ENCODE peak calls at places on chromosomes 12 and 14, in six cellular contexts. One of them, this sample, is unnamed.

GRCh38 chr12:67483871-67484554 is 164.5 kb upstream of the DYRK2 start:
- DNase-seq in stimulated activated CD4-positive, alpha-beta T cell treated with anti-CD3 and anti-CD28 coated beads, Interleukin-1b, Interleukin-23, amount 100 ng/mL, for 1 hour: no peak
- DNase-seq in ureter: peak
- DNase-seq in neuronal stem cell: no peak
- DNase-seq in effector memory CD8-positive, alpha-beta T cell: no peak
- DNase-seq in hypothalamus: no peak
- DNase-seq in this sample: no peak

GRCh38 chr12:104695453-104696148 is 238.9 kb downstream of the CHST11 start:
- DNase-seq in effector memory CD8-positive, alpha-beta T cell: peak
- DNase-seq in neuronal stem cell: no peak
- DNase-seq in ureter: no peak
- DNase-seq in hypothalamus: no peak
- DNase-seq in stimulated activated CD4-positive, alpha-beta T cell treated with anti-CD3 and anti-CD28 coated beads, Interleukin-1b, Interleukin-23, amount 100 ng/mL, for 1 hour: no peak
- DNase-seq in this sample: no peak

GRCh38 chr12:124705545-124706138 is 138.2 kb upstream of the NCOR2 start:
- DNase-seq in effector memory CD8-positive, alpha-beta T cell: no peak
- DNase-seq in hypothalamus: no peak
- DNase-seq in neuronal stem cell: no peak
- DNase-seq in ureter: no peak
- DNase-seq in stimulated activated CD4-positive, alpha-beta T cell treated with anti-CD3 and anti-CD28 coated beads, Interleukin-1b, Interleukin-23, amount 100 ng/mL, for 1 hour: no peak
- DNase-seq in this sample: no peak

GRCh38 chr12:10018390-10018789 is 8.0 kb downstream of the CLEC12B start:
- DNase-seq in hypothalamus: no peak
- DNase-seq in ureter: no peak
- DNase-seq in effector memory CD8-positive, alpha-beta T cell: no peak
- DNase-seq in stimulated activated CD4-positive, alpha-beta T cell treated with anti-CD3 and anti-CD28 coated beads, Interleukin-1b, Interleukin-23, amount 100 ng/mL, for 1 hour: no peak
- DNase-seq in neuronal stem cell: no peak
- DNase-seq in this sample: no peak

GRCh38 chr12:106345739-106346138 is 11.8 kb upstream of the POLR3B start:
- DNase-seq in ureter: no peak
- DNase-seq in hypothalamus: peak
- DNase-seq in stimulated activated CD4-positive, alpha-beta T cell treated with anti-CD3 and anti-CD28 coated beads, Interleukin-1b, Interleukin-23, amount 100 ng/mL, for 1 hour: no peak
- DNase-seq in effector memory CD8-positive, alpha-beta T cell: no peak
- DNase-seq in neuronal stem cell: peak
- DNase-seq in this sample: peak

GRCh38 chr12:58341791-58342190 is 400.4 kb downstream of the ATP23 start:
- DNase-seq in hypothalamus: no peak
- DNase-seq in neuronal stem cell: no peak
- DNase-seq in ureter: no peak
- DNase-seq in effector memory CD8-positive, alpha-beta T cell: no peak
- DNase-seq in stimulated activated CD4-positive, alpha-beta T cell treated with anti-CD3 and anti-CD28 coated beads, Interleukin-1b, Interleukin-23, amount 100 ng/mL, for 1 hour: no peak
- DNase-seq in this sample: no peak

GRCh38 chr12:53045646-53046045 is 4.2 kb upstream of the TNS2 start:
- DNase-seq in stimulated activated CD4-positive, alpha-beta T cell treated with anti-CD3 and anti-CD28 coated beads, Interleukin-1b, Interleukin-23, amount 100 ng/mL, for 1 hour: no peak
- DNase-seq in neuronal stem cell: no peak
- DNase-seq in hypothalamus: no peak
- DNase-seq in effector memory CD8-positive, alpha-beta T cell: no peak
- DNase-seq in ureter: peak
- DNase-seq in this sample: no peak

GRCh38 chr12:69476276-69477017 is 6.3 kb downstream of the FRS2 start:
- DNase-seq in neuronal stem cell: no peak
- DNase-seq in stimulated activated CD4-positive, alpha-beta T cell treated with anti-CD3 and anti-CD28 coated beads, Interleukin-1b, Interleukin-23, amount 100 ng/mL, for 1 hour: no peak
- DNase-seq in hypothalamus: no peak
- DNase-seq in ureter: no peak
- DNase-seq in effector memory CD8-positive, alpha-beta T cell: no peak
- DNase-seq in this sample: no peak

GRCh38 chr12:92146865-92147264 is 1.2 kb upstream of the BTG1 start:
- DNase-seq in stimulated activated CD4-positive, alpha-beta T cell treated with anti-CD3 and anti-CD28 coated beads, Interleukin-1b, Interleukin-23, amount 100 ng/mL, for 1 hour: no peak
- DNase-seq in ureter: no peak
- DNase-seq in effector memory CD8-positive, alpha-beta T cell: no peak
- DNase-seq in neuronal stem cell: no peak
- DNase-seq in hypothalamus: no peak
- DNase-seq in this sample: no peak

GRCh38 chr12:99334737-99335136 is 312.8 kb upstream of the GARIN6 start:
- DNase-seq in neuronal stem cell: no peak
- DNase-seq in ureter: no peak
- DNase-seq in effector memory CD8-positive, alpha-beta T cell: no peak
- DNase-seq in hypothalamus: no peak
- DNase-seq in stimulated activated CD4-positive, alpha-beta T cell treated with anti-CD3 and anti-CD28 coated beads, Interleukin-1b, Interleukin-23, amount 100 ng/mL, for 1 hour: no peak
- DNase-seq in this sample: no peak

GRCh38 chr12:132610051-132610759 is at the start of gene LRCOL1:
- DNase-seq in neuronal stem cell: no peak
- DNase-seq in stimulated activated CD4-positive, alpha-beta T cell treated with anti-CD3 and anti-CD28 coated beads, Interleukin-1b, Interleukin-23, amount 100 ng/mL, for 1 hour: no peak
- DNase-seq in hypothalamus: peak
- DNase-seq in effector memory CD8-positive, alpha-beta T cell: no peak
- DNase-seq in ureter: no peak
- DNase-seq in this sample: no peak

GRCh38 chr12:102992720-102993119 is 35.2 kb downstream of the ASCL1 start:
- DNase-seq in ureter: no peak
- DNase-seq in effector memory CD8-positive, alpha-beta T cell: no peak
- DNase-seq in stimulated activated CD4-positive, alpha-beta T cell treated with anti-CD3 and anti-CD28 coated beads, Interleukin-1b, Interleukin-23, amount 100 ng/mL, for 1 hour: no peak
- DNase-seq in neuronal stem cell: no peak
- DNase-seq in hypothalamus: no peak
- DNase-seq in this sample: no peak

GRCh38 chr12:131985145-131985875 is 35.6 kb downstream of the EP400 start:
- DNase-seq in neuronal stem cell: no peak
- DNase-seq in hypothalamus: no peak
- DNase-seq in stimulated activated CD4-positive, alpha-beta T cell treated with anti-CD3 and anti-CD28 coated beads, Interleukin-1b, Interleukin-23, amount 100 ng/mL, for 1 hour: no peak
- DNase-seq in ureter: no peak
- DNase-seq in effector memory CD8-positive, alpha-beta T cell: no peak
- DNase-seq in this sample: no peak

GRCh38 chr12:103816663-103817062 is 24.4 kb downstream of the NT5DC3 start:
- DNase-seq in ureter: no peak
- DNase-seq in effector memory CD8-positive, alpha-beta T cell: no peak
- DNase-seq in stimulated activated CD4-positive, alpha-beta T cell treated with anti-CD3 and anti-CD28 coated beads, Interleukin-1b, Interleukin-23, amount 100 ng/mL, for 1 hour: no peak
- DNase-seq in neuronal stem cell: no peak
- DNase-seq in hypothalamus: no peak
- DNase-seq in this sample: no peak

GRCh38 chr14:96038920-96039632 is at the start of gene C14orf132:
- DNase-seq in hypothalamus: peak
- DNase-seq in ureter: peak
- DNase-seq in neuronal stem cell: no peak
- DNase-seq in stimulated activated CD4-positive, alpha-beta T cell treated with anti-CD3 and anti-CD28 coated beads, Interleukin-1b, Interleukin-23, amount 100 ng/mL, for 1 hour: no peak
- DNase-seq in effector memory CD8-positive, alpha-beta T cell: no peak
- DNase-seq in this sample: peak

GRCh38 chr14:95531473-95531872 is 3.4 kb upstream of the GLRX5 start:
- DNase-seq in effector memory CD8-positive, alpha-beta T cell: no peak
- DNase-seq in stimulated activated CD4-positive, alpha-beta T cell treated with anti-CD3 and anti-CD28 coated beads, Interleukin-1b, Interleukin-23, amount 100 ng/mL, for 1 hour: no peak
- DNase-seq in hypothalamus: no peak
- DNase-seq in ureter: no peak
- DNase-seq in neuronal stem cell: no peak
- DNase-seq in this sample: no peak

GRCh38 chr12:110180591-110181005 is 56.4 kb downstream of the IFT81 start:
- DNase-seq in neuronal stem cell: no peak
- DNase-seq in effector memory CD8-positive, alpha-beta T cell: no peak
- DNase-seq in stimulated activated CD4-positive, alpha-beta T cell treated with anti-CD3 and anti-CD28 coated beads, Interleukin-1b, Interleukin-23, amount 100 ng/mL, for 1 hour: no peak
- DNase-seq in hypothalamus: no peak
- DNase-seq in ureter: no peak
- DNase-seq in this sample: no peak

GRCh38 chr12:130970165-130970907 is 16.6 kb downstream of the ADGRD1 start:
- DNase-seq in stimulated activated CD4-positive, alpha-beta T cell treated with anti-CD3 and anti-CD28 coated beads, Interleukin-1b, Interleukin-23, amount 100 ng/mL, for 1 hour: no peak
- DNase-seq in neuronal stem cell: no peak
- DNase-seq in effector memory CD8-positive, alpha-beta T cell: no peak
- DNase-seq in hypothalamus: no peak
- DNase-seq in ureter: no peak
- DNase-seq in this sample: no peak

GRCh38 chr14:73180385-73180805 is 44.1 kb downstream of the PSEN1 start:
- DNase-seq in ureter: no peak
- DNase-seq in neuronal stem cell: no peak
- DNase-seq in hypothalamus: no peak
- DNase-seq in effector memory CD8-positive, alpha-beta T cell: no peak
- DNase-seq in stimulated activated CD4-positive, alpha-beta T cell treated with anti-CD3 and anti-CD28 coated beads, Interleukin-1b, Interleukin-23, amount 100 ng/mL, for 1 hour: no peak
- DNase-seq in this sample: no peak

GRCh38 chr14:75280831-75281690 is 2.4 kb downstream of the FOS start:
- DNase-seq in stimulated activated CD4-positive, alpha-beta T cell treated with anti-CD3 and anti-CD28 coated beads, Interleukin-1b, Interleukin-23, amount 100 ng/mL, for 1 hour: no peak
- DNase-seq in ureter: no peak
- DNase-seq in neuronal stem cell: no peak
- DNase-seq in effector memory CD8-positive, alpha-beta T cell: peak
- DNase-seq in hypothalamus: peak
- DNase-seq in this sample: no peak

GRCh38 chr14:30362369-30363218 is 196.4 kb upstream of the G2E3 start:
- DNase-seq in hypothalamus: no peak
- DNase-seq in effector memory CD8-positive, alpha-beta T cell: no peak
- DNase-seq in ureter: no peak
- DNase-seq in neuronal stem cell: no peak
- DNase-seq in stimulated activated CD4-positive, alpha-beta T cell treated with anti-CD3 and anti-CD28 coated beads, Interleukin-1b, Interleukin-23, amount 100 ng/mL, for 1 hour: no peak
- DNase-seq in this sample: peak

GRCh38 chr14:105152794-105153241 is 15.8 kb downstream of the JAG2 start:
- DNase-seq in hypothalamus: no peak
- DNase-seq in ureter: no peak
- DNase-seq in effector memory CD8-positive, alpha-beta T cell: no peak
- DNase-seq in stimulated activated CD4-positive, alpha-beta T cell treated with anti-CD3 and anti-CD28 coated beads, Interleukin-1b, Interleukin-23, amount 100 ng/mL, for 1 hour: no peak
- DNase-seq in neuronal stem cell: no peak
- DNase-seq in this sample: no peak

GRCh38 chr14:53531151-53531550 is 378.0 kb upstream of the DDHD1 start:
- DNase-seq in ureter: no peak
- DNase-seq in stimulated activated CD4-positive, alpha-beta T cell treated with anti-CD3 and anti-CD28 coated beads, Interleukin-1b, Interleukin-23, amount 100 ng/mL, for 1 hour: no peak
- DNase-seq in hypothalamus: no peak
- DNase-seq in effector memory CD8-positive, alpha-beta T cell: no peak
- DNase-seq in neuronal stem cell: no peak
- DNase-seq in this sample: no peak

GRCh38 chr12:124557518-124558223 is 9.7 kb downstream of the NCOR2 start:
- DNase-seq in stimulated activated CD4-positive, alpha-beta T cell treated with anti-CD3 and anti-CD28 coated beads, Interleukin-1b, Interleukin-23, amount 100 ng/mL, for 1 hour: no peak
- DNase-seq in ureter: no peak
- DNase-seq in effector memory CD8-positive, alpha-beta T cell: no peak
- DNase-seq in neuronal stem cell: no peak
- DNase-seq in hypothalamus: no peak
- DNase-seq in this sample: no peak

GRCh38 chr12:113852695-113853490 is 113.2 kb downstream of the RBM19 start:
- DNase-seq in hypothalamus: peak
- DNase-seq in effector memory CD8-positive, alpha-beta T cell: no peak
- DNase-seq in neuronal stem cell: no peak
- DNase-seq in stimulated activated CD4-positive, alpha-beta T cell treated with anti-CD3 and anti-CD28 coated beads, Interleukin-1b, Interleukin-23, amount 100 ng/mL, for 1 hour: no peak
- DNase-seq in ureter: no peak
- DNase-seq in this sample: no peak

This sample was measured in D341Med.